ENCODE peak calls at places on chromosomes 16 and 17, in ten cellular contexts. D is heart left ventricle, C is esophagus squamous epithelium, Y is tibial nerve, F is stomach, Z is ovary, J is prostate gland, Q is IMR-90, M is uterus, B is breast epithelium. H is an unnamed sample.

GRCh38 chr17:9842057-9842758 is 16.5 kb downstream of the GLP2R start:
- DNase-seq in D (peak; percentile 71), C (no peak), Y (peak; percentile 25), F (peak; percentile 27), Z (peak; percentile 73), J (peak; percentile 51), Q (peak; percentile 77), M (peak; percentile 78), B (peak; percentile 35), H (peak; percentile 74)

GRCh38 chr17:83195330-83196087 is 116.1 kb downstream of the METRNL start:
- DNase-seq in D (peak; percentile 83), C (no peak), Y (peak; percentile 58), F (peak; percentile 77), Z (peak; percentile 39), J (peak; percentile 73), Q (no peak), M (peak; percentile 36), B (peak; percentile 83), H (peak; percentile 25)

GRCh38 chr16:86584071-86584685 is 5.8 kb downstream of the FOXL1 start:
- DNase-seq in D (no peak), C (no peak), Y (no peak), F (no peak), Z (no peak), J (no peak), Q (no peak), M (no peak), B (no peak), H (no peak)

GRCh38 chr16:80591071-80591935 is 50.5 kb downstream of the DYNLRB2 start:
- DNase-seq in D (no peak), C (no peak), Y (no peak), F (no peak), Z (no peak), J (no peak), Q (no peak), M (no peak), B (no peak), H (no peak)

GRCh38 chr17:3535253-3535995 is 22.2 kb downstream of the TRPV3 start:
- DNase-seq in D (peak; percentile 70), C (no peak), Y (no peak), F (peak; percentile 50), Z (peak; percentile 81), J (no peak), Q (peak; percentile 62), M (peak; percentile 74), B (no peak), H (peak; percentile 80)

GRCh38 chr16:13766334-13766733 is 153.6 kb upstream of the ERCC4 start:
- DNase-seq in D (no peak), C (no peak), Y (no peak), F (no peak), Z (no peak), J (no peak), Q (no peak), M (no peak), B (no peak), H (no peak)

GRCh38 chr17:78441271-78441986 is 63.0 kb downstream of the PGS1 start:
- DNase-seq in D (peak; percentile 20), C (no peak), Y (no peak), F (no peak), Z (no peak), J (no peak), Q (no peak), M (no peak), B (no peak), H (no peak)

GRCh38 chr17:45997624-45998023 is 1.4 kb upstream of the STH start:
- DNase-seq in D (no peak), C (no peak), Y (no peak), F (no peak), Z (no peak), J (no peak), Q (peak; percentile 59), M (no peak), B (no peak), H (no peak)

GRCh38 chr16:57620316-57621231 is 7.9 kb upstream of the ADGRG1 start:
- DNase-seq in D (no peak), C (no peak), Y (peak; percentile 5), F (peak; percentile 88), Z (peak; percentile 9), J (peak; percentile 86), Q (no peak), M (peak; percentile 11), B (peak; percentile 75), H (no peak)

GRCh38 chr16:4882261-4882632 is 35.0 kb downstream of the UBN1 start:
- DNase-seq in D (no peak), C (no peak), Y (no peak), F (no peak), Z (peak; percentile 56), J (no peak), Q (peak; percentile 58), M (no peak), B (no peak), H (no peak)

GRCh38 chr17:59830846-59831486 is 61.8 kb downstream of the TUBD1 start:
- DNase-seq in D (no peak), C (no peak), Y (no peak), F (no peak), Z (no peak), J (no peak), Q (no peak), M (no peak), B (no peak), H (no peak)

GRCh38 chr16:87484487-87485331 is 8.1 kb downstream of the ZCCHC14 start:
- DNase-seq in D (no peak), C (no peak), Y (no peak), F (peak; percentile 46), Z (no peak), J (no peak), Q (no peak), M (no peak), B (no peak), H (no peak)

GRCh38 chr17:83199500-83200201 is 120.2 kb downstream of the METRNL start:
- DNase-seq in D (peak; percentile 65), C (no peak), Y (peak; percentile 21), F (peak; percentile 51), Z (peak; percentile 12), J (no peak), Q (peak; percentile 49), M (no peak), B (peak; percentile 23), H (peak; percentile 34)

GRCh38 chr17:78390241-78391050 is 12.0 kb downstream of the PGS1 start:
- DNase-seq in D (peak; percentile 49), C (no peak), Y (no peak), F (no peak), Z (no peak), J (no peak), Q (peak; percentile 100), M (peak; percentile 49), B (no peak), H (no peak)

GRCh38 chr17:11264183-11264871 is 23.3 kb downstream of the SHISA6 start:
- DNase-seq in D (no peak), C (no peak), Y (no peak), F (no peak), Z (no peak), J (no peak), Q (no peak), M (no peak), B (no peak), H (no peak)

GRCh38 chr16:785563-786535 is 2.3 kb downstream of the RPUSD1 start:
- DNase-seq in D (peak; percentile 78), C (no peak), Y (peak; percentile 32), F (peak; percentile 82), Z (peak; percentile 51), J (peak; percentile 43), Q (peak; percentile 37), M (peak; percentile 37), B (peak; percentile 41), H (peak; percentile 73)

DNA sequence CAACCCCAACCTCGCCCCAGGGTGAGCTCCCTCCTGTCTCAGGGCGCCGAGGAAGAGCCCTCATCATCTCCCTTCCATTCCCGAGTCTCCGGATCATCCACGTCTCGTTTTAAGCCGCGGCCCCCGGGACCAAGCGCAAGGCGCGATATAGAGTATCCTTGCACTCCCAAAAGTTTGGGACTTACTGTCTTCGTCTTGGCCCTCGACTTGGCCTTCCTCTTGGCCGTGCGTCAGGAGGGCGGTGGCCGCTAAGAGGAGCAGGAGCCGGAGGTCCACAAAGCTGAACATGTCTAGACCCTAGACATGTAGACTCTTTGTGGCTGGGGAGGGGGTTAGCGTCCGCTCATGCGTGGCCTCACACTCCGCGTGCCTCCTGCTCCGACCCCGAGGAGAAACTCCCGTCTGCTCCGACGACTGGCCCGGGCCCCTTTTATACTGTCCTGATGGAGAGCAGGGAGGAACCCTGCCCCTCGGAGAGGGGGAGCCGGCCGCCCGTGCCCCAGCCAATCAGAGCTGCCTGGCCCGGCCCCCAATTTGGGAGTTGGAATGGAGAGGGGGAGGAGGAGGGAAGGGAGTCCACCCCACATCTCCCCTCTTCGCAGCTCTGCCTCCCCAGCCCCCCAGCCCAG is at the start of gene COL1A1:
- DNase-seq in D (peak; percentile 85), C (no peak), Y (peak; percentile 72), F (peak; percentile 49), Z (peak; percentile 96), J (no peak), Q (peak; percentile 90), M (peak; percentile 94), B (peak; percentile 56), H (peak; percentile 77)
- TF ChIP-seq POLR2A in D (peak; percentile 74), C (no peak), Y (peak; percentile 85), F (peak; percentile 36), Z (peak; percentile 97), J (peak; percentile 50), Q (peak; percentile 100), M (peak; percentile 94), B (peak; percentile 90), H (no peak)

DNA sequence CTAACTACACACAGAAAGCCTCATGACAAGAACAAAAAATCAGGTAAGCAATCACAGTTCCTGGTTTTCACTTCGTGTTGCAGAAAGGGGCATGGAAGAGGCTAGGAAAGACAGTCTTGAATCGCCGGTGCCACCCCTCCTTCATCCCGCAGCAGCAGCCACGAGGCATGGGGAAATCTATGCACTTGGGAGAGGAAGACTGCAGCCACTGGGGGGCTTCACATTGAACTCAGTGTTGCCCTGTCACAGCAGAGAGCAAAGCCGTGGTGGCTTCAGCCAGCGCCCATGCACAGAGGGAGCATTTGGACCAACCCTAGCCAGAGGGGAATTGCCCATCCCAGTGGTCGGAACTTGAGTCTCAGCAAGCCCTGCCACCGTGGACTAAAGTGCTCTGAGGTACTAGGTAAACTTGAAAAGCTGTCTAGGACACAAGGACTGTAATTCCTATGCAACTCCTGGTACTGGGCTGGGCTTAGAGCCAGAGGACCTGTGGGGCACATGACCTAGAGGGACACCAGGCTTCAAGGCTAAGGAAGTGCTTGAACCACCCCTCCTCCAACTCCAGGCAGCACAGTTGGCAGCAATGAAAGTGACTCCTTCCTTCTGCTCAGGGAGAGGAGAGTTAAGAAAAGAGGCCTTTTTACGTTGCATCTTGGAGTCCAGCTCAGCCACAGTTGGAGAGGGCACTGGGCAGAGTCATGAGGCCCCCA is 35.2 kb upstream of the ATP2C2 start:
- DNase-seq in D (no peak), C (no peak), Y (no peak), F (peak; percentile 75), Z (no peak), J (no peak), Q (no peak), M (no peak), B (no peak), H (no peak)
- H3K27ac ChIP-seq in D (no peak overlapping the region), C (no peak overlapping the region), Y (no peak overlapping the region), F (no peak overlapping the region), Z (no peak overlapping the region), J (no peak overlapping the region), Q (no peak overlapping the region), M (no peak overlapping the region), B (no peak overlapping the region), H (no peak overlapping the region)

GRCh38 chr16:74984670-74985411 is at the start of gene WDR59:
- DNase-seq in D (peak; percentile 100), C (peak; percentile 96), Y (peak; percentile 99), F (peak; percentile 100), Z (peak; percentile 99), J (peak; percentile 100), Q (peak; percentile 99), M (peak; percentile 99), B (peak; percentile 100), H (peak; percentile 100)
- TF ChIP-seq POLR2A in D (peak; percentile 62), C (no peak), Y (peak; percentile 8), F (peak; percentile 35), Z (peak; percentile 24), J (peak; percentile 71), Q (peak; percentile 82), M (peak; percentile 22), B (no peak), H (no peak)

GRCh38 chr17:40063034-40063765 is 435 bp downstream of the THRA start:
- DNase-seq in D (peak; percentile 68), C (no peak), Y (no peak), F (peak; percentile 51), Z (peak; percentile 60), J (no peak), Q (no peak), M (peak; percentile 65), B (no peak), H (no peak)
- H3K27ac ChIP-seq in D (peak overlapping the region; percentile 99), C (peak overlapping the region; percentile 94), Y (peak overlapping the region; percentile 97), F (peak overlapping the region; percentile 97), Z (peak overlapping the region; percentile 80), J (peak overlapping the region; percentile 93), Q (peak overlapping the region; percentile 64), M (peak overlapping the region; percentile 98), B (peak overlapping the region; percentile 98), H (peak overlapping the region; percentile 91)